ENCODE peak calls at places on chromosomes 1 and 21, in four cellular contexts. X is tibial nerve, D is body of pancreas, F is spleen. W is an unnamed sample.
A peak's percentile ranks its signal among the peaks of the same experiment; 100 is the strongest.

GRCh38 chr1:58932820-58933598 is 149.2 kb upstream of the JUN start:
- DNase-seq in F (no peak), X (peak; percentile 26), D (peak; percentile 75), W (no peak)

GRCh38 chr1:177937931-177938330 is 31.9 kb downstream of the SEC16B start:
- DNase-seq in F (no peak), D (no peak), X (no peak), W (no peak)

GRCh38 chr1:23013657-23014056 is 2.0 kb downstream of the TEX46 start:
- DNase-seq in D (no peak), F (no peak), X (no peak), W (no peak)

GRCh38 chr1:6423321-6423999 is 1.1 kb upstream of the ESPN start:
- DNase-seq in X (no peak), F (peak; percentile 87), D (peak; percentile 79), W (no peak)

GRCh38 chr1:47618830-47619229 is 181.0 kb downstream of the FOXD2 start:
- DNase-seq in D (no peak), X (no peak), F (no peak), W (no peak)

GRCh38 chr21:17257784-17258183 is 255.1 kb upstream of the CXADR start:
- DNase-seq in D (no peak), F (no peak), X (no peak), W (no peak)

GRCh38 chr1:51636765-51637522 is 20.1 kb downstream of the OSBPL9 start:
- DNase-seq in F (no peak), D (no peak), X (no peak), W (peak; percentile 80)

GRCh38 chr1:75908717-75909152 is 23.5 kb downstream of the ASB17 start:
- DNase-seq in D (no peak), X (no peak), F (no peak), W (no peak)

DNA sequence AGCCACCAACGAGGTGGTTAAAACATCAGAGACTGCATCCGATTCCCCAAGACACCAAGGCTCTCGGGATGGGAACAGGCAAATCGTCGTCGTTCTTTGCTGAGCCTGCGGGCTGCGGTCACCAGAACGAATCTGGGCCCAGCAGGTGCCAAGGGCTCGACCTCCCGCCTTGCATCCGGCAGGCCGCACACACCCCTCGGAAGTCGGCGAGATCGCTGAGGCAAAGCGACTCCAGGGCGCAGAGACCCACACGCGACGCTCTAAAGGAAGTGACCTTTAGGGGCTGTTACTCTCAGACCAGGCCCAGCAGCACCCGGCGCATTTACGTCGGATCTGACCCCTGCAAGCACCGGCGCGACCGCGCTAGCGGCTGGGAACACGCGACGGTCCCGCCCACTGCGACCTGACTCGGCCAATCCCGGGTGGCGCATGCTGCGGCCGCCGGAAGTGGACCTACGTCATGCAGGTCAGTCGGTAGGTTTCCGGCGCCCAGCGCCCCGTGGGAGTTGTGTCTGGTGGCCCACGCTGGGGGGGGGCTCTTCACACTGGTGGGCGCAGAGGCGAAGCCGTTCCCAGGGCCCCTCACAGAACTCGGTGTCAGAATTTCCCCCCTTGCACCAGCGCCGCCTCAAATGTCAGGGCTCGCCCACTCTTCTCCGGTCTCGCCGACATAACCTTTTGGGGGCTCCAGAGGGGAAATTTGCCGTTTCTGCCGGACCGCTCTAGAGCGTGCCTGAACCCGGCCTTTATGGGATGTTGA is 7.5 kb upstream of the PARK7 start:
- DNase-seq in F (peak; percentile 98), X (peak; percentile 92), D (peak; percentile 95), W (peak; percentile 97)
- TF ChIP-seq POLR2A in F (no peak), X (peak; percentile 72), D (peak; percentile 89), W (peak; percentile 70)

DNA sequence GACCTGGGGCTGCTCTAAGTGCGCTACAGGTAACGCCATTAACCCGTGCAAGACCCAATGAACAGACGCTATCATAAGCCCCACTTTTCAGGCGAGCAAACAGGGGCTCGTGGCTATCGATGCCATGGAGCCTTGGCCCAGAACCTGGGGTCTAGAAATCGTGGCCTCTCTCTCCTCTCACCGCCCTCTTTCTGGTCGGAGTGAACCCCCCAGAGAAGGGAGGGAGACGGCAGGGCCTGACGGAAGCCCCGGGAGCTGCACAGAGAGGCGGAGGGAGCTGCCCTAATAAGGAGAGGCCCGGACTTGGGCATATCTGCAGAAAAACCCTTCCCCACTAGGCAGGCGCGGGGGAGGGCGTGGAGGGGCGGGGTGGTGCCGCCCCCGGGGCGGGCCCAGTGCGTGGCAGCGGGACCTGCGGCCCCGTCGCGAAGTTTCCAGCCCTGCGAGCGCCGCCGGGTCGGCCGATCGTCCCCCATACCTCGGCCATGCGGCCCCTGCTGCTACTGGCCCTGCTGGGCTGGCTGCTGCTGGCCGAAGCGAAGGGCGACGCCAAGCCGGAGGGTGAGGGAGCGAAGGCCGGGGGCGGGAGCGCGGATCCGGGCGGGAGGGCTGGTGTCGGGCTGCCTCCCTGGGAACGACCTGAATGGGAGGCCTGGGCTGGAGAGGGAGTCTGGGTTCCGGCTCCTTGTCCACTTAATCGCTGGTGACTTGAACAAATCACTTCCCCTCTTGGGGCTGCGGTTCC is at the start of gene PLOD1:
- DNase-seq in D (peak; percentile 89), F (peak; percentile 97), X (peak; percentile 84), W (peak; percentile 86)
- TF ChIP-seq POLR2A in D (peak; percentile 61), F (no peak), X (peak; percentile 81), W (no peak)

DNA sequence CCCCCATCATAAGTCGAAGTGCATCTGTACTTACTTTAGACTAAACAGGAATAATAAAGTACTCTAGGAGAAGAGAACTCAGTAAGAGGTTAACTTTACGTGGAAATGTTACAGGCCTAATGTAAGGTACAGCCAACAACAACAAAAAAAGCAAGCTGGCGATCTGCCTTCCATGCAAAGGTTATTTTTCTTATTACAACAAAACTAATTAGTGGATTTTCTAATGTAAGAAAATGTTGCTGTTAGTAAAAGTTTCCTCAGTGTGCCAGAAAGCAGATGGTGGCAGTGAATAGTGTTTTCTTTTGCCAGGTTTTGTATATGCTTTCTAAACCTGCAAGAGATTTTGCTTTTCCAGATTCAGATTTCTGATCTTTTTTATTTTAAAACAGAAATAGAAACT is 179.2 kb downstream of the NFIA start:
- DNase-seq in D (no peak), F (no peak), X (no peak), W (no peak)
- TF ChIP-seq POLR2A in D (no peak), F (no peak), X (no peak), W (no peak)

GRCh38 chr1:226003502-226004170 is 4.5 kb upstream of the SDE2 start:
- DNase-seq in F (no peak), X (no peak), D (no peak), W (no peak)

GRCh38 chr1:226002667-226003501 is 3.7 kb upstream of the SDE2 start:
- DNase-seq in F (peak; percentile 85), X (no peak), D (peak; percentile 32), W (no peak)

GRCh38 chr1:226001088-226001487 is 1.9 kb upstream of the SDE2 start:
- DNase-seq in F (no peak), X (no peak), D (no peak), W (no peak)

GRCh38 chr1:225999912-226000337 is 782 bp upstream of the SDE2 start:
- DNase-seq in X (no peak), F (no peak), D (no peak), W (no peak)

GRCh38 chr1:226001852-226002666 is 2.9 kb upstream of the SDE2 start:
- DNase-seq in D (peak; percentile 66), X (peak; percentile 45), F (peak; percentile 90), W (no peak)
- TF ChIP-seq POLR2A in D (peak; percentile 41), X (no peak), F (no peak), W (no peak)